ENCODE peak calls at places on chromosomes 6 and 20, in four cellular contexts. C is K562, F is GM12878, X is HepG2. G is an unnamed sample.

GRCh38 chr6:4028051-4028450 is 50.9 kb downstream of the FAM217A start:
- DNase-seq in C (no peak), F (no peak), X (no peak), G (no peak)

GRCh38 chr6:83365931-83366330 is 64.9 kb downstream of the ME1 start:
- DNase-seq in C (no peak), F (no peak), X (no peak), G (peak)

GRCh38 chr6:5103250-5103649 is 18.1 kb downstream of the PPP1R3G start:
- DNase-seq in C (no peak), F (no peak), X (no peak), G (peak)

GRCh38 chr20:61629361-61630239 is 377.5 kb downstream of the CDH4 start:
- DNase-seq in C (no peak), F (no peak), X (no peak), G (no peak)

GRCh38 chr6:128036808-128037570 is 136.1 kb upstream of the THEMIS start:
- DNase-seq in C (no peak), F (no peak), X (no peak), G (no peak)

GRCh38 chr6:136439514-136440186 is 110.6 kb downstream of the MAP7 start:
- DNase-seq in C (no peak), F (no peak), X (no peak), G (no peak)

GRCh38 chr6:57316581-57317059 is 810 bp upstream of the PRIM2 start:
- DNase-seq in C (peak), F (peak), X (peak), G (peak)

GRCh38 chr6:122063090-122063489 is 336.4 kb upstream of the HSF2 start:
- DNase-seq in C (no peak), F (no peak), X (no peak), G (no peak)

GRCh38 chr6:167094436-167094819 is 28.5 kb upstream of the CCR6 start:
- DNase-seq in C (no peak), F (no peak), X (no peak), G (no peak)

GRCh38 chr6:169287675-169288074 is 34.0 kb upstream of the THBS2 start:
- DNase-seq in C (no peak), F (no peak), X (no peak), G (no peak)

GRCh38 chr20:22698443-22698842 is 114.1 kb upstream of the FOXA2 start:
- DNase-seq in C (no peak), F (no peak), X (no peak), G (no peak)

GRCh38 chr6:40715501-40716403 is 128.6 kb upstream of the LRFN2 start:
- DNase-seq in C (peak), F (no peak), X (no peak), G (no peak)
- H3K9ac ChIP-seq in C (peak), F (no peak), X (no peak), G (no peak)

GRCh38 chr6:132011582-132011981 is 60.4 kb upstream of the CCN2 start:
- DNase-seq in C (no peak), F (no peak), X (no peak), G (no peak)
- TF ChIP-seq BHLHE40 in C (no peak), F (no peak), X (no peak), G (no peak)

GRCh38 chr6:123904228-123904627 is 100.6 kb downstream of the NKAIN2 start:
- DNase-seq in C (no peak), F (no peak), X (no peak), G (no peak)

GRCh38 chr6:123913858-123914257 is 110.2 kb downstream of the NKAIN2 start:
- DNase-seq in C (no peak), F (no peak), X (no peak), G (peak)

GRCh38 chr6:123908813-123909212 is 105.1 kb downstream of the NKAIN2 start:
- DNase-seq in C (no peak), F (no peak), X (no peak), G (no peak)

DNA sequence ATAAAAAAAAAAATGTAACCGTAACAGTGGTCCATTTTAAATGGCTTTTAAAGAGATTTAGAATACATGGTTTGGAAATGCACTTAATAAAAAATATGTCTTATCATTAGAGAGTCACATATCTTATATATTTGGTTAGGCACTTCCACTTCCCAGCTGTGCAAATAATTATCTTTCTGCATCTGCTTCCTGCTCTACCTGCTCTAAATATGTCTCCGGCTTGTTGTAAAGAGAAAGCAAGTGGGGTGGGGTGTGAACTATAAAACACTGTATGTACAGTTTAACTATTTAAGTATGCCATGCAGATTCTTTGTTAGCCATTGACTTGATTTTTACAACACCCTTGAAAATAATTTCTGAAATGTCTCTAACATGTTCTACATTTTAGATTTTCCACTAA is 106.3 kb downstream of the NKAIN2 start:
- DNase-seq in C (no peak), F (no peak), X (no peak), G (no peak)
- H3K9ac ChIP-seq in C (no peak), F (no peak), X (no peak), G (no peak)

GRCh38 chr20:18728165-18728866 is 85.3 kb upstream of the SCP2D1 start:
- DNase-seq in C (no peak), F (peak), X (peak), G (no peak)
- TF ChIP-seq BHLHE40 in C (no peak), F (peak), X (no peak), G (no peak)

GRCh38 chr6:71468841-71469750 is 180.5 kb downstream of the OGFRL1 start:
- DNase-seq in C (peak), F (no peak), X (no peak), G (peak)
- H3K9ac ChIP-seq in C (no peak), F (no peak), X (no peak), G (peak)

DNA sequence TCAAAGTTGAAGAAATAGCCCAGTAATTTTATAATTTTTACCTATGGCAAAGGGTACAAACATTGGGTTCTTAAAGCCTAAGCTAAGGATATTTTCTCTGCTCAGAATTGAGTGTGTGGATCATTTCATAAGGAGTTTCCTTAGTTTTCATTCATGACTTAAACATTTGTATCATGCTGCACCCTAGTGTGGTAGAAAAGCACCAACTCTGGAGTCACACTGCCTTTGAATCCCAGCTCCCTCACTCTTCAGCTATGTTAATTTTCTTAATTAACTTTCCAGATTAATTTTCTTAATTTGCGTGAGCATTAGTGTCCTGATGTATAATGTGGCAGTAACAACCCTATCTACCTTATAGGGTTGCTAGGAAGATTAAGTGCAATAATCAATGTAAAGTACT is 31.4 kb downstream of the DSE start:
- DNase-seq in C (no peak), F (no peak), X (no peak), G (peak)
- TF ChIP-seq BHLHE40 in C (no peak), F (no peak), X (no peak), G (no peak)

GRCh38 chr6:81226957-81227356 is 525.5 kb downstream of the TENT5A start:
- DNase-seq in C (no peak), F (no peak), X (no peak), G (no peak)

GRCh38 chr6:81233990-81234389 is 518.5 kb downstream of the TENT5A start:
- DNase-seq in C (no peak), F (no peak), X (no peak), G (no peak)

DNA sequence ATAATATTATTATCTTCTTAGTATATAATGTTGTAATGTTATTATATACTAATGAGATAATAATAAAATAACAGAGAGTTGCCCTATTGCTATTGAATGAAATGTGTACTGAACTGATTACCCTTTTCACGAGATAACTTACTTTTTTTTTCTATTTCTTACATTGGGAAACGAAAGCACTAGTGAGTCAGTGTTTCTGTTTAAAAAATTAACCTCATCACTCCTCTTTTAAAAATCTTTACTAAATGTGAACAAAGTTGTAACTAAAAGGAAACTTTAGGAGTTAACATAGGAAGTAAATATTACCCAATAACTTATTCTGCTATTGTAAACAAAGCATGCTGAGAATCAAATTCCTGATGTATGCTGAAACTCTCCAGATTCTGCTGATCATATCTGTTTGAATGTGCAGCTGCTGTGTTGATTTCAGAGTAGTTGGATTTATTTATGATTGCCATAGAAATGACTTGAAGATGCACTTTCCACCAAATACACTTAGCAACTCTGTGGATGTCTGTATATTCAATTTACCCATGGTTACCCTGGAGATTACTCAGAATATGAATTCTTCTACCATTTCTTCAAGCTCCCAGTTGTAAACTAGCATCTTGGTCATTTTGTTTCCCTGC is 523.5 kb downstream of the TENT5A start:
- DNase-seq in C (no peak), F (no peak), X (no peak), G (peak)
- H3K9ac ChIP-seq in C (no peak), F (no peak), X (no peak), G (no peak)

GRCh38 chr6:71228461-71229041 is 60.1 kb upstream of the OGFRL1 start:
- DNase-seq in C (no peak), F (no peak), X (no peak), G (peak)
- TF ChIP-seq BHLHE40 in C (no peak), F (no peak), X (no peak), G (no peak)

GRCh38 chr6:324729-325125 is 32.4 kb downstream of the DUSP22 start:
- DNase-seq in C (no peak), F (no peak), X (no peak), G (no peak)
- H3K9ac ChIP-seq in C (no peak), F (no peak), X (no peak), G (no peak)

G was measured in IMR-90.